ENCODE peak calls at places on chromosomes 6 and 20, in four cellular contexts. N is pancreas, A is left ventricle myocardium superior, U is T-cell. C is an unnamed sample.

GRCh38 chr20:40771848-40772247 is 82.8 kb upstream of the MAFB start:
- DNase-seq in N (no peak), A (no peak), U (no peak), C (no peak)

GRCh38 chr20:20611165-20611564 is 101.3 kb downstream of the RALGAPA2 start:
- DNase-seq in N (no peak), A (no peak), U (no peak), C (no peak)

GRCh38 chr6:140256213-140256612 is 881.8 kb upstream of the CITED2 start:
- DNase-seq in N (no peak), A (no peak), U (no peak), C (no peak)

GRCh38 chr6:148973809-148974208 is 227.0 kb downstream of the UST start:
- DNase-seq in N (no peak), A (no peak), U (no peak), C (no peak)

GRCh38 chr6:47571488-47571887 is 93.9 kb downstream of the CD2AP start:
- DNase-seq in N (no peak), A (no peak), U (no peak), C (no peak)

GRCh38 chr6:3878048-3878666 is 29.0 kb downstream of the FAM50B start:
- DNase-seq in N (no peak), A (no peak), U (no peak), C (no peak)

GRCh38 chr20:62367483-62368302 is 581 bp upstream of the LAMA5 start:
- DNase-seq in N (peak; percentile 86), A (peak; percentile 71), U (no peak), C (peak; percentile 89)

GRCh38 chr6:105509506-105510331 is 106.8 kb upstream of the PREP start:
- DNase-seq in N (no peak), A (peak; percentile 49), U (no peak), C (no peak)

GRCh38 chr6:15512126-15512525 is 150.7 kb downstream of the DTNBP1 start:
- DNase-seq in N (no peak), A (peak; percentile 66), U (no peak), C (no peak)

GRCh38 chr20:20658123-20658522 is 54.3 kb downstream of the RALGAPA2 start:
- DNase-seq in N (no peak), A (no peak), U (no peak), C (no peak)

GRCh38 chr20:36312724-36313441 is 6.7 kb downstream of the DLGAP4 start:
- DNase-seq in N (no peak), A (no peak), U (no peak), C (no peak)

GRCh38 chr6:25359191-25359861 is 80.2 kb downstream of the CARMIL1 start:
- DNase-seq in N (no peak), A (peak; percentile 50), U (no peak), C (no peak)

GRCh38 chr6:36627801-36628246 is 33.7 kb downstream of the SRSF3 start:
- DNase-seq in N (no peak), A (peak; percentile 52), U (no peak), C (peak; percentile 71)

GRCh38 chr6:169956580-169956979 is 205.2 kb downstream of the ERMARD start:
- DNase-seq in N (peak; percentile 62), A (no peak), U (no peak), C (peak; percentile 15)

GRCh38 chr6:169957351-169957963 is 206.0 kb downstream of the ERMARD start:
- DNase-seq in N (peak; percentile 65), A (no peak), U (no peak), C (peak; percentile 19)

GRCh38 chr6:129032602-129033001 is 149.7 kb downstream of the LAMA2 start:
- DNase-seq in N (no peak), A (no peak), U (no peak), C (no peak)

GRCh38 chr6:116557863-116558262 is 4.3 kb downstream of the CALHM4 start:
- DNase-seq in N (no peak), A (no peak), U (no peak), C (no peak)

GRCh38 chr6:90401933-90402830 is 105.5 kb upstream of the BACH2 start:
- DNase-seq in N (no peak), A (no peak), U (peak; percentile 25), C (no peak)

GRCh38 chr20:12721636-12722035 is 287.1 kb upstream of the SPTLC3 start:
- DNase-seq in N (no peak), A (no peak), U (no peak), C (no peak)

GRCh38 chr6:56101141-56101553 is 146.2 kb downstream of the COL21A1 start:
- DNase-seq in N (no peak), A (no peak), U (no peak), C (peak; percentile 32)

GRCh38 chr20:43662943-43663655 is 3.8 kb upstream of the MYBL2 start:
- DNase-seq in N (no peak), A (no peak), U (no peak), C (no peak)

GRCh38 chr6:81766482-81767069 is 14.1 kb upstream of the TENT5A start:
- DNase-seq in N (no peak), A (no peak), U (no peak), C (no peak)

GRCh38 chr20:48422242-48422960 is 405.4 kb downstream of the PREX1 start:
- DNase-seq in N (no peak), A (no peak), U (no peak), C (no peak)

GRCh38 chr6:87393026-87393622 is 14.6 kb upstream of the CFAP206 start:
- DNase-seq in N (no peak), A (no peak), U (peak; percentile 22), C (no peak)

GRCh38 chr20:50590348-50590664 is 80.1 kb downstream of the PTPN1 start:
- DNase-seq in N (no peak), A (peak; percentile 28), U (no peak), C (no peak)